ENCODE peak calls at places on chromosomes 16 and 17, in six cellular contexts. O is adrenal gland, U is A549, F is AG09309, X is pancreas, Y is BJ. K is an unnamed sample.

GRCh38 chr16:49181812-49182211 is 99.8 kb downstream of the CBLN1 start:
- DNase-seq in O (no peak), X (no peak), U (no peak), F (no peak), Y (no peak), K (no peak)

GRCh38 chr16:23857256-23857891 is 21.6 kb downstream of the PRKCB start:
- DNase-seq in Y (no peak), X (no peak), O (no peak), F (no peak), U (no peak), K (no peak)

GRCh38 chr16:79613009-79613408 is 12.5 kb upstream of the MAF start:
- DNase-seq in X (no peak), O (no peak), F (peak), Y (no peak), U (no peak), K (no peak)

GRCh38 chr17:76866774-76867577 is 1.2 kb upstream of the MGAT5B start:
- DNase-seq in X (no peak), F (no peak), O (no peak), Y (no peak), U (no peak), K (no peak)

GRCh38 chr16:1220098-1220728 is 4.9 kb downstream of the TPSG1 start:
- DNase-seq in X (no peak), O (no peak), Y (no peak), U (no peak), F (no peak), K (no peak)

GRCh38 chr17:83067071-83067717 is 12.2 kb upstream of the METRNL start:
- DNase-seq in X (peak), Y (no peak), O (peak), U (no peak), F (no peak), K (no peak)

GRCh38 chr17:57357392-57357784 is 101.1 kb downstream of the MSI2 start:
- DNase-seq in O (peak), F (no peak), U (no peak), X (peak), Y (no peak), K (no peak)

GRCh38 chr17:28412131-28412530 is 6.1 kb upstream of the SLC46A1 start:
- DNase-seq in O (no peak), X (no peak), U (no peak), F (no peak), Y (no peak), K (no peak)

GRCh38 chr16:52535076-52535475 is 11.9 kb downstream of the TOX3 start:
- DNase-seq in Y (no peak), O (no peak), F (no peak), X (no peak), U (no peak), K (no peak)

GRCh38 chr17:16870253-16871245 is 101.4 kb downstream of the TNFRSF13B start:
- DNase-seq in Y (no peak), O (no peak), X (no peak), U (no peak), F (no peak), K (no peak)

GRCh38 chr16:69486724-69487123 is 62.3 kb downstream of the CYB5B start:
- DNase-seq in O (no peak), F (no peak), U (no peak), X (no peak), Y (no peak), K (no peak)
- H3K4me3 ChIP-seq in O (no peak), F (no peak), U (no peak), X (no peak), Y (no peak), K (no peak)

GRCh38 chr17:58587713-58588117 is 73.3 kb upstream of the MTMR4 start:
- DNase-seq in F (no peak), O (peak), Y (no peak), U (peak), X (peak), K (no peak)
- H3K4me3 ChIP-seq in F (no peak), O (no peak), Y (no peak), U (no peak), X (no peak), K (no peak)

DNA sequence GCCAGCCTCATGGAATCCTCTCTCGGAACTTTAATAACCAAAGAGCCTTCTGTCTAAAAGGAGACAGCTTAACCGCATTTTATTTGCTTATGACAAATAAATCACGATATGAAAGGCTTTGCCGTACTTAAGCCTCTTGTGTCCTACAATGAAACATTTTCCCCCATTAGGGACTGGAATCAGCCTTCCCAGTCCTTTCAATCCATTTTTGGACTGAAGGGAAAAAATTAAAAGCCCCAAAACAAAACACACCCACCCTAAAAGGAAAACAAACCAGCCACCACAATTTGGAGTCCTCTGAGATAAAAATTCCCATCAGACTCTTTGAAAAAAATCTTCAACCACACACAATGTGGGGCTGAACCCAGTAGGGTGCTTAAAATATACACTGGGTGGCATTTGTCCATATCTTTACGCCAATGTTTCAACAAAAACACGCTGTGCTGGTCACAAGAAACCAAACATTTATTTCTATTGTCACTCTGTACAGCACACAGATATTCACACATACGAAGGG is 3.0 kb downstream of the HOXB4 start:
- DNase-seq in Y (no peak), F (no peak), O (no peak), X (no peak), U (no peak), K (no peak)
- H3K4me3 ChIP-seq in Y (no peak), F (no peak), O (peak), X (no peak), U (no peak), K (peak)

GRCh38 chr17:40560592-40561293 is 4.5 kb downstream of the CCR7 start:
- DNase-seq in O (no peak), F (no peak), X (peak), U (no peak), Y (no peak), K (no peak)

GRCh38 chr17:40561294-40561870 is 3.9 kb downstream of the CCR7 start:
- DNase-seq in O (no peak), X (no peak), F (no peak), Y (no peak), U (no peak), K (no peak)

GRCh38 chr17:40558651-40559015 is 6.6 kb downstream of the CCR7 start:
- DNase-seq in Y (no peak), F (no peak), U (no peak), X (no peak), O (no peak), K (no peak)

GRCh38 chr17:40559016-40559853 is 6.0 kb downstream of the CCR7 start:
- DNase-seq in O (no peak), U (no peak), Y (no peak), X (peak), F (no peak), K (no peak)

DNA sequence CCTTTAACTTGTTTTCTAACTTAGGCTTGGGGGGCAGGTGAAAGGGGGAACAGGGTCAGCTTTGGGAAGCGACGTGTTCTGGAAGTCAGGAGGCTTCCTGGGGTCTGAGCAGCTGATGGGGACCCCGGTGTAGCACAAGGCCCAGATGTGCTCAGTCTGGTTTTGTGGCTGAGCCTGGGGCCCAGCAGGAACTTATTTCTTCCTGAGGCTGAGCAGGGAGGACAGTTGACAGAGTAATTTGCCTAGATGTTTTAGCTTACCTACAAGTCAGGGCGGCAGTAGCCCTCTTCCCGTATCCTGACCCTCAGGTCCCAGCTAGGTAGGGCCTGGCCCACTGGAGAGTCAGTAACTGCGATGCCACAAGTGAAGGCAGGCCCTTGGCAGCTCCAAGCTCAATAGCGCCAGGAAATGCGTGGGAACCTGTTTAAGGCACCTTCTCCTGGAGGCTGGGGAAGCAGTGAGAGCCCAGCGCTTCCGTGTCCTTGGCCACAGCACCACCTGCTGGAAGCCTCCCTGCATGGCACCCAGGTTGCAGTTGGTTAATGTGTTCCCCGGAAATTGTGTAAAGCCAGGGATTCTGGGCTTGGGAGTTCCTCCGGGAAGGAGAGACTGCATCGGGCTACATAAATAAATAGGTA is 5.2 kb downstream of the CCR7 start:
- DNase-seq in X (peak), F (peak), Y (peak), O (peak), U (peak), K (peak)
- H3K4me3 ChIP-seq in X (no peak), F (peak), Y (no peak), O (peak), U (no peak), K (no peak)

GRCh38 chr16:56192644-56192960 is 1.3 kb downstream of the GNAO1 start:
- DNase-seq in F (no peak), U (no peak), O (no peak), X (no peak), Y (no peak), K (no peak)
- H3K4me3 ChIP-seq in F (no peak), U (no peak), O (peak), X (no peak), Y (peak), K (no peak)

DNA sequence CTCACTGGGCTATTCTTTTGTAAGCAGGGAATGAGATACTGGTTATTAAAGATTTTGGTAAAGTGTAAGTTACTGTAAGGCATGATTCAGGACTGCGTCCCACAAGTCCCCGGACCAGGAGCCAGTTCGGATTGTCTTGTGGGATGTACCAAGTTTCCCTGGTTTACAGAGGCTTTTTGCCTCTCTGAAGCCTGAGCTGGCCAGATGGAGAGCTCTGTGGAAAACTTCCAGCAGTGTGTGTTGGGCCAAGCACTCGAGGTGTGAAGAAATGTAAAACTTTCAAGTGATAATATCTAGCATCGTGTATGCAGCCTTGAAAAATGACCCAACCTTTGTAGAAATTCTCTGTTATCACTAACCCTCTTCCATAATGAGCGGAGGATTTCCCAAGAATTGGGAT is 2.4 kb downstream of the EPN2 start:
- DNase-seq in X (no peak), U (no peak), O (no peak), Y (no peak), F (no peak), K (no peak)
- H3K4me3 ChIP-seq in X (no peak), U (no peak), O (no peak), Y (no peak), F (no peak), K (no peak)

GRCh38 chr16:15951852-15952251 is 2.4 kb downstream of the ABCC1 start:
- DNase-seq in Y (no peak), F (no peak), O (no peak), X (no peak), U (no peak), K (no peak)
- H3K4me3 ChIP-seq in Y (no peak), F (no peak), O (no peak), X (no peak), U (peak), K (no peak)